ENCODE peak calls at places on chromosomes 6 and 20, in six cellular contexts. T is activated naive CD4-positive, alpha-beta T cell treated with anti-CD3 and anti-CD28 coated beads, Interleukin-2, amount 50 U/mL, for 72 hours; V is NCI-H1417; K is NCI-H1092 treated with DMSO at 0.1 percent for 48 hours; L is activated CD4-positive, alpha-beta T cell treated with anti-CD3 and anti-CD28 coated beads for 48 hours; W is Right ventricle myocardium inferior. B is an unnamed sample.

GRCh38 chr6:42742116-42742894 is 3.6 kb downstream of the TBCC start:
- DNase-seq in T (no peak), W (no peak), L (no peak), V (no peak), K (peak), B (peak)

GRCh38 chr6:4466260-4466659 is 309.9 kb upstream of the CDYL start:
- DNase-seq in T (no peak), L (no peak), V (peak), W (no peak), K (peak), B (no peak)

GRCh38 chr20:21693322-21693721 is 12.1 kb upstream of the PAX1 start:
- DNase-seq in L (peak), T (no peak), W (no peak), K (no peak), V (peak), B (no peak)

GRCh38 chr20:58028123-58028522 is 200.3 kb downstream of the ANKRD60 start:
- DNase-seq in T (no peak), V (no peak), L (peak), K (no peak), W (no peak), B (peak)

GRCh38 chr6:90468080-90468479 is 118.8 kb downstream of the MAP3K7 start:
- DNase-seq in K (no peak), V (no peak), T (no peak), L (peak), W (no peak), B (no peak)

GRCh38 chr20:7622399-7622961 is 317.8 kb downstream of the HAO1 start:
- DNase-seq in W (no peak), V (no peak), L (no peak), T (no peak), K (no peak), B (no peak)

GRCh38 chr6:124742971-124743370 is 219.3 kb upstream of the RNF217 start:
- DNase-seq in V (peak), W (no peak), K (no peak), L (no peak), T (no peak), B (no peak)

GRCh38 chr20:53826597-53827291 is 233.1 kb upstream of the ZNF217 start:
- DNase-seq in W (no peak), T (no peak), K (no peak), L (no peak), V (no peak), B (no peak)

GRCh38 chr6:72937160-72937559 is 288.1 kb downstream of the KHDC1L start:
- DNase-seq in L (no peak), T (no peak), K (no peak), W (no peak), V (no peak), B (no peak)

GRCh38 chr20:62762376-62762775 is 33.9 kb upstream of the MRGBP start:
- DNase-seq in K (no peak), W (peak), T (no peak), L (no peak), V (no peak), B (peak)

GRCh38 chr6:138907167-138907566 is 80.9 kb downstream of the REPS1 start:
- DNase-seq in T (no peak), L (no peak), K (no peak), V (no peak), W (no peak), B (no peak)

GRCh38 chr6:139590206-139590605 is 215.8 kb upstream of the CITED2 start:
- DNase-seq in W (no peak), T (no peak), K (peak), L (no peak), V (no peak), B (no peak)

GRCh38 chr6:149108398-149109100 is 209.0 kb upstream of the TAB2 start:
- DNase-seq in L (no peak), T (no peak), V (no peak), K (no peak), W (no peak), B (no peak)

GRCh38 chr20:45945678-45946148 is 11.2 kb downstream of the PCIF1 start:
- DNase-seq in T (no peak), L (no peak), K (no peak), W (peak), V (no peak), B (no peak)

GRCh38 chr20:59400666-59401065 is 100.3 kb downstream of the EDN3 start:
- DNase-seq in L (peak), W (no peak), T (no peak), V (no peak), K (no peak), B (no peak)

GRCh38 chr6:111162504-111162903 is 75.2 kb downstream of the SLC16A10 start:
- DNase-seq in T (no peak), L (no peak), V (no peak), W (no peak), K (no peak), B (no peak)

GRCh38 chr20:32516583-32516982 is 68.5 kb downstream of the NOL4L start:
- DNase-seq in K (no peak), L (no peak), T (no peak), V (no peak), W (no peak), B (no peak)

GRCh38 chr20:13649548-13649947 is 10.8 kb upstream of the TASP1 start:
- DNase-seq in V (no peak), T (no peak), K (no peak), L (no peak), W (no peak), B (no peak)

GRCh38 chr20:59770270-59770669 is 163.2 kb downstream of the SYCP2 start:
- DNase-seq in T (no peak), V (peak), K (no peak), W (no peak), L (no peak), B (peak)

GRCh38 chr6:149560736-149561135 is 5.4 kb upstream of the GINM1 start:
- DNase-seq in T (no peak), W (no peak), K (no peak), V (no peak), L (peak), B (no peak)

GRCh38 chr6:135321012-135321621 is 140.0 kb downstream of the MYB start:
- DNase-seq in L (no peak), V (no peak), T (no peak), W (no peak), K (no peak), B (no peak)

GRCh38 chr6:159788757-159789376 is 535 bp downstream of the TCP1 start:
- DNase-seq in W (peak), V (no peak), T (peak), K (peak), L (peak), B (peak)

B was measured in aorta.